ENCODE peak calls at places on chromosome 20, in six cellular contexts. W is KBM-7; A is ureter; F is nephron progenitor cell; Z is H1; Q is stimulated activated CD8-positive, alpha-beta memory T cell treated with anti-CD3 and anti-CD28 coated beads, Interleukin-2, amount 100 ng/mL, for 1 hour. K is an unnamed sample.

GRCh38 chr20:1920252-1920651 is 25.0 kb downstream of the SIRPA start:
- DNase-seq in W (no peak), A (no peak), F (no peak), Z (no peak), Q (no peak), K (no peak)

GRCh38 chr20:16243470-16243869 is 329.8 kb downstream of the KIF16B start:
- DNase-seq in W (no peak), A (no peak), F (no peak), Z (no peak), Q (no peak), K (no peak)

GRCh38 chr20:54293526-54293925 is 85.6 kb downstream of the PFDN4 start:
- DNase-seq in W (no peak), A (no peak), F (no peak), Z (no peak), Q (no peak), K (no peak)

GRCh38 chr20:5393218-5393870 is 76.6 kb upstream of the PROKR2 start:
- DNase-seq in W (no peak), A (no peak), F (no peak), Z (no peak), Q (no peak), K (peak)

GRCh38 chr20:44406572-44407100 is 51.1 kb downstream of the HNF4A start:
- DNase-seq in W (no peak), A (no peak), F (no peak), Z (no peak), Q (no peak), K (no peak)

GRCh38 chr20:13891575-13891974 is 98.8 kb downstream of the SEL1L2 start:
- DNase-seq in W (no peak), A (no peak), F (no peak), Z (no peak), Q (no peak), K (no peak)

GRCh38 chr20:43658068-43658722 is 8.7 kb upstream of the MYBL2 start:
- DNase-seq in W (no peak), A (no peak), F (no peak), Z (no peak), Q (no peak), K (peak)

GRCh38 chr20:58688838-58689237 is 3.8 kb upstream of the NPEPL1 start:
- DNase-seq in W (no peak), A (no peak), F (no peak), Z (no peak), Q (no peak), K (peak)

GRCh38 chr20:23917024-23917725 is 37.6 kb upstream of the CST5 start:
- DNase-seq in W (no peak), A (no peak), F (no peak), Z (no peak), Q (no peak), K (no peak)

GRCh38 chr20:24827603-24828295 is 121.3 kb upstream of the CST7 start:
- DNase-seq in W (no peak), A (no peak), F (no peak), Z (no peak), Q (no peak), K (no peak)

GRCh38 chr20:59071224-59071623 is 28.6 kb upstream of the PRELID3B start:
- DNase-seq in W (peak), A (no peak), F (no peak), Z (no peak), Q (no peak), K (no peak)

GRCh38 chr20:48751871-48752270 is 75.9 kb downstream of the PREX1 start:
- DNase-seq in W (no peak), A (no peak), F (no peak), Z (no peak), Q (no peak), K (no peak)

GRCh38 chr20:20761302-20761701 is 48.9 kb upstream of the RALGAPA2 start:
- DNase-seq in W (no peak), A (no peak), F (no peak), Z (no peak), Q (no peak), K (no peak)

K was measured in cardiac muscle cell.